ENCODE peak calls at places on chromosomes 2 and 18, in four cellular contexts. L is activated gamma-delta T cell treated with anti-CD3 and anti-CD28 coated beads, Interleukin-2, amount 50 U/mL, for 16 hours; R is hypothalamus; U is cardiac fibroblast. C is an unnamed sample.

GRCh38 chr2:230181245-230181644 is 38.5 kb downstream of the SP110 start:
- DNase-seq in L (no peak), U (no peak), R (no peak), C (no peak)

GRCh38 chr2:181129654-181130053 is 149.2 kb downstream of the UBE2E3 start:
- DNase-seq in U (no peak), L (no peak), R (no peak), C (no peak)

GRCh38 chr18:159037-159652 is 788 bp downstream of the USP14 start:
- DNase-seq in L (no peak), U (peak), R (no peak), C (no peak)

GRCh38 chr2:66789741-66790140 is 354.8 kb downstream of the MEIS1 start:
- DNase-seq in U (no peak), R (no peak), L (no peak), C (no peak)

GRCh38 chr2:239075918-239076727 is 228.2 kb downstream of the TWIST2 start:
- DNase-seq in L (no peak), U (no peak), R (peak), C (no peak)

GRCh38 chr2:96148410-96149217 is 3.4 kb upstream of the DUSP2 start:
- DNase-seq in U (peak), L (peak), R (no peak), C (peak)

GRCh38 chr2:98514879-98515570 is 70.4 kb downstream of the INPP4A start:
- DNase-seq in L (no peak), U (peak), R (no peak), C (no peak)

GRCh38 chr2:161436411-161436810 is 20.3 kb downstream of the TBR1 start:
- DNase-seq in R (no peak), L (no peak), U (peak), C (no peak)

GRCh38 chr18:24868760-24869237 is 408.4 kb downstream of the HRH4 start:
- DNase-seq in R (no peak), L (no peak), U (no peak), C (no peak)

GRCh38 chr2:202479090-202479489 is 103.0 kb downstream of the BMPR2 start:
- DNase-seq in R (no peak), L (no peak), U (no peak), C (no peak)

GRCh38 chr2:111055735-111056134 is 65.0 kb upstream of the BCL2L11 start:
- DNase-seq in R (no peak), U (no peak), L (no peak), C (no peak)

GRCh38 chr2:217790681-217791392 is 212.0 kb downstream of the TNS1 start:
- DNase-seq in R (no peak), U (peak), L (no peak), C (no peak)

GRCh38 chr2:18373081-18373480 is 187.4 kb downstream of the RDH14 start:
- DNase-seq in L (no peak), R (no peak), U (no peak), C (no peak)

GRCh38 chr18:61957801-61958516 is 65.2 kb upstream of the RNF152 start:
- DNase-seq in U (no peak), R (no peak), L (no peak), C (no peak)

GRCh38 chr2:10222-10875 is 36.0 kb downstream of the FAM110C start:
- DNase-seq in R (no peak), U (no peak), L (no peak), C (no peak)

GRCh38 chr2:33437297-33437696 is 39.2 kb upstream of the RASGRP3 start:
- DNase-seq in L (no peak), U (peak), R (no peak), C (no peak)

GRCh38 chr2:229980440-229981184 is 58.3 kb downstream of the FBXO36 start:
- DNase-seq in U (peak), R (peak), L (no peak), C (no peak)

GRCh38 chr2:172460780-172461201 is 33.4 kb downstream of the ITGA6 start:
- DNase-seq in L (no peak), R (no peak), U (peak), C (no peak)

GRCh38 chr2:235936493-235936892 is 231.7 kb downstream of the GBX2 start:
- DNase-seq in R (no peak), L (no peak), U (peak), C (no peak)

GRCh38 chr2:207227062-207227748 is 61.5 kb upstream of the KLF7 start:
- DNase-seq in U (peak), L (no peak), R (peak), C (no peak)

GRCh38 chr2:150997702-150998480 is 263.8 kb downstream of the RBM43 start:
- DNase-seq in L (no peak), R (no peak), U (no peak), C (no peak)

GRCh38 chr18:27715751-27716150 is 461.2 kb downstream of the CDH2 start:
- DNase-seq in R (no peak), L (no peak), U (no peak), C (no peak)

GRCh38 chr2:177303939-177304338 is 39.4 kb upstream of the NFE2L2 start:
- DNase-seq in R (no peak), U (no peak), L (no peak), C (no peak)

GRCh38 chr18:43465483-43465882 is 188.2 kb upstream of the SYT4 start:
- DNase-seq in R (no peak), L (no peak), U (no peak), C (no peak)

GRCh38 chr2:225452677-225453076 is 53.2 kb downstream of the NYAP2 start:
- DNase-seq in U (no peak), R (no peak), L (no peak), C (no peak)

GRCh38 chr2:28665041-28665704 is 86.5 kb upstream of the PPP1CB start:
- DNase-seq in R (no peak), U (peak), L (no peak), C (no peak)

GRCh38 chr2:37872192-37872545 is 52.9 kb upstream of the RMDN2 start:
- DNase-seq in L (no peak), R (no peak), U (no peak), C (no peak)

GRCh38 chr2:98140210-98140609 is 53.2 kb downstream of the VWA3B start:
- DNase-seq in L (no peak), U (peak), R (peak), C (no peak)

C was measured in natural killer cell treated with Interleukin-12 subunit alpha and Interleukin-12 subunit beta and Interleukin-15 and Interleukin-18, amount 100 ng/mL, for 72 hours.